ENCODE peak calls at places on chromosomes 6 and 20, in seven cellular contexts. C, Q, X, G, J, S and L are unnamed samples.

GRCh38 chr6:108002365-108003221 is 44.6 kb upstream of the SEC63 start:
- DNase-seq in C (no peak), Q (no peak), X (no peak), G (no peak), J (no peak), S (no peak), L (no peak)

GRCh38 chr6:50905297-50905696 is 86.6 kb downstream of the TFAP2B start:
- DNase-seq in C (no peak), Q (no peak), X (no peak), G (no peak), J (no peak), S (no peak), L (no peak)

GRCh38 chr6:37525460-37526357 is 26.0 kb upstream of the CCDC167 start:
- DNase-seq in C (peak), Q (no peak), X (no peak), G (peak), J (peak), S (no peak), L (no peak)

GRCh38 chr6:105835373-105835772 is 250.8 kb upstream of the PRDM1 start:
- DNase-seq in C (peak), Q (peak), X (peak), G (peak), J (peak), S (no peak), L (no peak)

GRCh38 chr20:11867286-11867921 is 50.3 kb upstream of the BTBD3 start:
- DNase-seq in C (no peak), Q (no peak), X (no peak), G (peak), J (no peak), S (no peak), L (no peak)

GRCh38 chr20:48716541-48716940 is 111.3 kb downstream of the PREX1 start:
- DNase-seq in C (no peak), Q (no peak), X (no peak), G (no peak), J (no peak), S (no peak), L (no peak)

GRCh38 chr20:35329435-35330139 is 37.4 kb upstream of the FAM83C start:
- DNase-seq in C (no peak), Q (peak), X (no peak), G (no peak), J (peak), S (no peak), L (peak)

GRCh38 chr6:159969921-159970320 is 1.0 kb downstream of the IGF2R start:
- DNase-seq in C (peak), Q (peak), X (peak), G (peak), J (peak), S (no peak), L (no peak)

GRCh38 chr20:309306-309840 is 12.0 kb downstream of the ZCCHC3 start:
- DNase-seq in C (no peak), Q (no peak), X (no peak), G (no peak), J (no peak), S (no peak), L (no peak)

GRCh38 chr20:22577515-22578220 is 6.7 kb downstream of the FOXA2 start:
- DNase-seq in C (no peak), Q (no peak), X (no peak), G (no peak), J (no peak), S (no peak), L (no peak)
- H3K4me3 ChIP-seq in C (no peak), Q (no peak), X (no peak), G (no peak), J (no peak), S (no peak), L (no peak)

GRCh38 chr20:4896119-4896700 is 105.1 kb downstream of the SLC23A2 start:
- DNase-seq in C (no peak), Q (no peak), X (no peak), G (no peak), J (no peak), S (no peak), L (no peak)

GRCh38 chr20:4898282-4898681 is 103.0 kb downstream of the SLC23A2 start:
- DNase-seq in C (peak), Q (no peak), X (peak), G (peak), J (peak), S (peak), L (no peak)

GRCh38 chr20:4898845-4899244 is 102.5 kb downstream of the SLC23A2 start:
- DNase-seq in C (no peak), Q (no peak), X (no peak), G (no peak), J (no peak), S (no peak), L (no peak)

GRCh38 chr20:4896971-4897497 is 104.3 kb downstream of the SLC23A2 start:
- DNase-seq in C (no peak), Q (peak), X (no peak), G (no peak), J (peak), S (no peak), L (peak)

GRCh38 chr20:4897600-4897999 is 103.7 kb downstream of the SLC23A2 start:
- DNase-seq in C (no peak), Q (no peak), X (no peak), G (no peak), J (no peak), S (no peak), L (no peak)
- H3K4me3 ChIP-seq in C (no peak), Q (no peak), X (no peak), G (no peak), J (no peak), S (no peak), L (no peak)

GRCh38 chr20:19973920-19974620 is 43.1 kb upstream of the NAA20 start:
- DNase-seq in C (peak), Q (no peak), X (peak), G (peak), J (peak), S (peak), L (no peak)
- H3K4me3 ChIP-seq in C (peak), Q (no peak), X (peak), G (peak), J (no peak), S (peak), L (no peak)

GRCh38 chr20:24102290-24102689 is 113.7 kb upstream of the GGTLC1 start:
- DNase-seq in C (no peak), Q (peak), X (no peak), G (no peak), J (peak), S (no peak), L (peak)

GRCh38 chr20:24097506-24098245 is 109.1 kb upstream of the GGTLC1 start:
- DNase-seq in C (no peak), Q (no peak), X (no peak), G (no peak), J (no peak), S (no peak), L (no peak)

GRCh38 chr20:24098886-24099285 is 110.3 kb upstream of the GGTLC1 start:
- DNase-seq in C (peak), Q (no peak), X (no peak), G (peak), J (no peak), S (no peak), L (no peak)

GRCh38 chr20:24102749-24103148 is 114.2 kb upstream of the GGTLC1 start:
- DNase-seq in C (no peak), Q (no peak), X (no peak), G (peak), J (no peak), S (no peak), L (no peak)

DNA sequence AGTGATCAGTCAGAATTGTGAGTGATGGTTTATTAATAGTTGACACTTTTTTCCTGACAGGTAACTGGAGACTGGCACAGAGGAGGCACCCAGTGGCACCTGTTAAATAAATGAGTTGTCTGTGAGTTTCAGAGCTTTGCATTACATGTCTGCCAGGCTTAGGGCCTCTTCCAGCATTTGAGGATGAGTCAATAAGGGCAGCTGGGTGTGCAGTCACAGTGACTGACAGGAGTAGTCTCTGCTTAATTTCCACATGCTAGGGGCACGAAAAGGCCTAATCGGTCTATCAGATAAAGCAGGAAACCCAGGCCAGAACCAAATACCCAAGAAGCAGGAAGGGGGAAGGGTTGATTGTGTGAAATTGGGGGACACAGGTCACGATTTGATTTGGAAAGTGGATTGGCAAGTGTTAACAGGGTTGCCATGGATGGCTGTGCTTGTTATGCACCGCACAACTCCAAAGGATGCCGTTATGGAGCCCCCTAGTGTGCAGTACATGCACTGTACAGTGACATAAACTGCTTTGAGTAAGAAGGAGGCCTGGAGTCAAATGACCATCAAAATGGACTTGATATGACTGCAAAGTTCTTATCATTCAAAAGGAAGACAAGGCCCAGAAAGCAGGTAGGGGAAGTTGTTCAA is 111.9 kb upstream of the GGTLC1 start:
- DNase-seq in C (peak), Q (peak), X (no peak), G (peak), J (peak), S (no peak), L (peak)
- H3K4me3 ChIP-seq in C (no peak), Q (no peak), X (no peak), G (no peak), J (no peak), S (no peak), L (no peak)